ENCODE peak calls at places on chromosomes 5 and 9, in seven cellular contexts. O is GM23338, X is SJCRH30, C is stomach, T is lung, K is adipocyte, Z is upper lobe of left lung. N is an unnamed sample. For H3K36me3 and H3K4me1, the result is how much of the 10 kb centered on the place peaks cover.

GRCh38 chr9:68920921-68921320 is 93.0 kb downstream of the PRKACG start:
- DNase-seq in C (no peak), K (no peak), X (no peak), T (no peak), Z (no peak), O (no peak), N (no peak)

GRCh38 chr9:121944741-121945191 is 148.3 kb downstream of the TTLL11 start:
- DNase-seq in T (no peak), Z (no peak), O (no peak), X (no peak), C (no peak), K (peak), N (no peak)

GRCh38 chr5:174796711-174797192 is 72.4 kb downstream of the MSX2 start:
- DNase-seq in C (no peak), Z (no peak), K (no peak), T (no peak), X (no peak), O (no peak), N (no peak)

GRCh38 chr9:112112519-112112918 is 62.6 kb downstream of the SUSD1 start:
- DNase-seq in O (no peak), C (no peak), K (peak), T (no peak), Z (no peak), X (peak), N (no peak)

GRCh38 chr5:39116347-39116899 is 42.2 kb upstream of the RICTOR start:
- DNase-seq in Z (no peak), O (no peak), T (no peak), C (no peak), X (no peak), K (no peak), N (no peak)

GRCh38 chr9:136725612-136726011 is 13.2 kb downstream of the DIPK1B start:
- DNase-seq in O (no peak), Z (no peak), C (no peak), X (no peak), K (peak), T (no peak), N (no peak)

GRCh38 chr5:11143456-11144267 is 382.6 kb upstream of the DAP start:
- DNase-seq in O (no peak), C (no peak), Z (no peak), K (no peak), X (no peak), T (no peak), N (no peak)

GRCh38 chr5:36878421-36879088 is 2.0 kb downstream of the NIPBL start:
- DNase-seq in T (no peak), X (peak), Z (peak), O (peak), K (peak), C (no peak), N (no peak)

GRCh38 chr5:55276771-55277170 is 30.7 kb downstream of the DHX29 start:
- DNase-seq in O (no peak), X (no peak), K (peak), Z (no peak), C (no peak), T (no peak), N (no peak)

GRCh38 chr9:76027426-76027825 is 137.0 kb downstream of the PCSK5 start:
- DNase-seq in Z (no peak), X (no peak), K (no peak), T (no peak), O (no peak), C (no peak), N (no peak)

GRCh38 chr9:121962421-121962820 is 130.7 kb downstream of the TTLL11 start:
- DNase-seq in Z (no peak), T (no peak), O (no peak), C (no peak), K (no peak), X (no peak), N (no peak)

GRCh38 chr5:4551034-4551433 is 589.1 kb upstream of the ADAMTS16 start:
- DNase-seq in O (no peak), T (no peak), K (no peak), Z (no peak), X (peak), C (no peak), N (no peak)

GRCh38 chr5:10987881-10988504 is 227.0 kb upstream of the DAP start:
- DNase-seq in T (peak), X (peak), Z (peak), O (peak), K (peak), C (peak), N (peak)

GRCh38 chr9:19618816-19619215 is 170.0 kb downstream of the SLC24A2 start:
- DNase-seq in K (no peak), O (no peak), C (no peak), T (no peak), Z (no peak), X (no peak), N (no peak)

GRCh38 chr9:36967997-36968396 is 66.1 kb downstream of the PAX5 start:
- DNase-seq in T (no peak), X (no peak), K (no peak), Z (no peak), O (no peak), C (no peak), N (no peak)

GRCh38 chr5:53448851-53449250 is 31.6 kb upstream of the FST start:
- DNase-seq in K (no peak), O (no peak), Z (no peak), C (no peak), T (no peak), X (no peak), N (no peak)

GRCh38 chr9:121013911-121014310 is 36.2 kb downstream of the C5 start:
- DNase-seq in X (peak), T (no peak), K (no peak), O (peak), C (no peak), Z (no peak), N (no peak)

GRCh38 chr9:114433720-114434255 is 46.0 kb upstream of the AKNA start:
- DNase-seq in O (no peak), Z (no peak), C (no peak), K (no peak), X (no peak), T (no peak), N (no peak)

GRCh38 chr9:93346240-93347112 is 105.0 kb upstream of the FAM120A start:
- DNase-seq in Z (no peak), X (no peak), C (no peak), K (peak), T (no peak), O (peak), N (peak)

GRCh38 chr5:78486223-78486622 is 125.8 kb downstream of the SCAMP1 start:
- DNase-seq in O (no peak), T (no peak), Z (no peak), C (no peak), K (no peak), X (no peak), N (no peak)

GRCh38 chr5:476814-477175 is 33.8 kb downstream of the EXOC3 start:
- DNase-seq in T (no peak), Z (no peak), K (no peak), O (no peak), X (no peak), C (no peak), N (no peak)

GRCh38 chr5:91145233-91145620 is 237.9 kb downstream of the ARRDC3 start:
- DNase-seq in X (no peak), Z (no peak), C (no peak), K (no peak), T (no peak), O (no peak), N (no peak)

GRCh38 chr9:129617167-129617566 is 3.7 kb downstream of the C9orf50 start:
- DNase-seq in O (peak), X (peak), C (no peak), T (no peak), K (peak), Z (no peak), N (no peak)

GRCh38 chr9:97704851-97705250 is 7.7 kb upstream of the XPA start:
- DNase-seq in X (no peak), K (no peak), C (no peak), O (no peak), T (no peak), Z (no peak), N (no peak)

GRCh38 chr5:124402144-124402581 is 344.3 kb downstream of the ZNF608 start:
- DNase-seq in K (peak), X (no peak), C (peak), Z (peak), O (no peak), T (peak), N (no peak)

DNA sequence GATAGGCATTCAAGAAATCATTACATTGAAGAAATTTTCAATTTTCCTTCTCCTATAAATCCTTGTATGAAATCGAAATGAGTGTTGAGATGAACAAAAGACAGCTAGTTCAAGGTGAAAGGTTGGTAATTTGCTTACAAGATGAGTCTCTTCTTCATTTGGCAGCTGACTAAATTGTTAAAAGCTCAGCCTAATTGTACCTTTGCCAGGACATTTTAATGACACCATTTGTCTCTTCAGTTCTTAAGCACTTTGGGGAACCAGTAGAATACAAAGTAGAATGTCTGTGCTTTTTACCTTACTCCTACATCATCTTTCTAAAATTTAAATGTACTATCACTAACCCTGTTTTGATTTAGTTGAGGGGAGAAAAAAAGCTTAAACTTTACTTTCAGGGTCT is 59.4 kb downstream of the GRAMD2B start:
- DNase-seq in K (no peak), X (no peak), O (no peak), Z (no peak), T (no peak), C (no peak), N (no peak)
- H3K36me3 ChIP-seq in K (half or more), X (under half), O (under half), Z (under half), T (under half), C (half or more), N (under half)

DNA sequence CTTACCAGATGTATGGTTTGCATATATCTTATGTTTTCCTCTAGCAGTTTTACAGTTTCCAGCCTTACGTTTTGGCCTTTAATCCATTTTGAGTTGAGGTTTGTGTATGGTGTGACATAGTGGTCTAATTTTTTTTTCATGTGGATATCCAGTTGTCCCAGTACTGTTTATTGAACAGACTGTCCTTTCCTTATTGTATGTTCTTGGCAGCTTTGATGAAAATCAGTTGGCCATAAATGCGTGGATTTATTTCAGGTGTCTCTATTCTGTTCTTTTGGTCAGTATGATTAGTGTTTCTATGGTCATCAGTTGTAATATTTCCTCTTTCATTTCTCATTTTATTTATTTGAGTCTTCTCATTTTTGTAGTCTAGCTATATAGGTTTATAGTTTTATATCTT is 42.4 kb downstream of the SRFBP1 start:
- DNase-seq in K (no peak), X (no peak), Z (no peak), T (no peak), C (no peak), O (no peak), N (no peak)
- H3K4me1 ChIP-seq in K (under half), X (under half), Z (under half), T (under half), C (under half), O (under half), N (under half)

DNA sequence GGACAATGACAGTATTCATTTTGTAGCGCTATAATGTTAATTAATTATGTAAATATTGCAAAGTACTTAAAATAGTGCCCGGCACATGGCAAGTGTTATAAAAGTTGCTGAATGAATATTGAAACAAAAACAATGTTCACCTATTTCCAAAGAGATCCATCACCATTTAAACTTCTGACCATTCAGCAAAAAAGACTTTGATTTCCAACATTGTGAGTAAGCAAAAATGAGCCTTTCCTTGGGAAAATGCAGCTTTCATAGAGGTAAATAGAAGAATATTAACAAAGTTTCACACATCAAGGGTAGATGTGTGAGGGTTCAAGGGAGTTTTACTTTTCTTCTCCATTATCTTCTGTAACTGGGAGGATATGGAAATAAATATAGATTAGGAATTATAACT is 1089.4 kb upstream of the C9orf72 start:
- DNase-seq in C (no peak), O (no peak), Z (no peak), T (no peak), X (no peak), K (no peak), N (no peak)
- H3K36me3 ChIP-seq in C (under half), O (under half), Z (under half), T (under half), X (under half), K (under half), N (under half)

GRCh38 chr9:15373881-15374280 is 48.8 kb upstream of the SNAPC3 start:
- DNase-seq in O (no peak), C (no peak), X (no peak), Z (no peak), K (peak), T (no peak), N (no peak)
- H3K4me1 ChIP-seq in O (under half), C (under half), X (under half), Z (under half), K (under half), T (under half), N (under half)

GRCh38 chr9:137777761-137778160 is 99.8 kb upstream of the CACNA1B start:
- DNase-seq in K (no peak), Z (no peak), T (no peak), X (no peak), O (no peak), C (no peak), N (no peak)

GRCh38 chr9:137771580-137771979 is 106.0 kb upstream of the CACNA1B start:
- DNase-seq in X (peak), K (no peak), Z (no peak), T (no peak), O (no peak), C (no peak), N (no peak)

GRCh38 chr9:137776306-137776995 is 101.1 kb upstream of the CACNA1B start:
- DNase-seq in O (no peak), X (no peak), C (no peak), T (no peak), K (no peak), Z (no peak), N (no peak)

GRCh38 chr9:137772281-137772873 is 105.2 kb upstream of the CACNA1B start:
- DNase-seq in K (no peak), Z (no peak), X (no peak), C (no peak), O (peak), T (no peak), N (no peak)

DNA sequence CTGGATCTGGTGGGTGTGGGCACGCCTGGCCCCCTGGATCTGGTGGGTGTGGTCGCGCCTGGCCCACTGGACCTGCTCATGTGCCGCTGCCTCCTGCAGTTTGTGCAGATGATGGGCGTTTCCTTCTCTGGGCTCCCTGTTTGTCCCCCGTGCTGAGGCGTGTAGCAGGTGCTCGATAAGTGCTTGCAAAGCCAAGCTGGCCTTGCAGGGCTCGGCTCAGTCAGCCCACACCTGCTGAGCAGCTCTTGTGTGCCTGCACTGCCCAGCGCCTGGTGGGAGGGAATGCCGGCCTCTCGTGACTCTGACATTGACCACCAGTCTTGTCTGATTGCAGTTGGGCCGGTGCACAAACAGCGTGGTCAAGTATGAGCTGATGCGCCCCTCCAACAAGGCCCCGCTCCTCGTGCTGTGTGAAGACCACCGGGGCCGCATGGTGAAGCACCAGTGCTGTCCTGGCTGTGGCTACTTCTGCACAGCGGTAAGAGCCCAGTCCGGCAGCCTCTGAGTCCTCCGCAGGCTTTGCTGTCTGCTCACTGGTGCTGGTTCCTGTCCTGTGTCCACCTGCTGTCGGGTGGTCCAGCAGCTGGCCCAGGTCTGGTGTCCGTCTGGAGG is 102.7 kb upstream of the CACNA1B start:
- DNase-seq in O (no peak), T (no peak), C (no peak), Z (no peak), K (no peak), X (no peak), N (no peak)
- H3K36me3 ChIP-seq in O (under half), T (half or more), C (half or more), Z (under half), K (half or more), X (under half), N (under half)

DNA sequence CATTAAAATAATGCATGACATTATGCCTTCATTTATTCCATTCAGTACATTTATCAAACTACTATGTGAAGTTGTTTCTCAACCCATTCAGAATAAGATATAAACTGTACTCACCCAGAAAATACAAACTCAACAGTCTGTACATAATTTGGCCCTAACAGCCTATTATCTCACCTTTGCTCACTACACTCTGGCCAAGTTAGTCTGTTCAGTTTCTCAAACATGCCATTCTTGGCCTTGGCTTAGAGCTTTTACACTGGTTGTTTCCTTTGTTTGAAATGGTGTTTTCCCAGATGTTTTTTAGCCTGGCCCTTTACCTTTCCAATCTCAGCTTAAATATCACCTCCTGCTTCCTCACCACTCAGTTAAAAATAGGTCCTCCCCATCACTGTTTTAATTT is 13.6 kb downstream of the CDC42SE2 start:
- DNase-seq in T (no peak), K (no peak), O (no peak), X (no peak), C (no peak), Z (no peak), N (no peak)
- H3K4me1 ChIP-seq in T (under half), K (under half), O (under half), X (under half), C (under half), Z (under half), N (under half)

N was measured in aorta.